ENCODE peak calls at places on chromosomes 11 and 22, in ten cellular contexts. Y, W, J, G, F, Z, D, M, R and C are unnamed samples.

GRCh38 chr11:59206635-59207034 is 6.1 kb downstream of the MPEG1 start:
- DNase-seq in Y (peak), W (no peak), J (no peak), G (no peak), F (peak), Z (peak), D (no peak), M (peak), R (peak), C (peak)

GRCh38 chr22:47802446-47802845 is 1040.0 kb downstream of the TBC1D22A start:
- DNase-seq in Y (no peak), W (no peak), J (no peak), G (no peak), F (no peak), Z (no peak), D (no peak), M (no peak), R (no peak), C (no peak)

GRCh38 chr11:20080032-20080685 is 80.1 kb downstream of the DBX1 start:
- DNase-seq in Y (no peak), W (peak), J (no peak), G (no peak), F (no peak), Z (no peak), D (no peak), M (no peak), R (no peak), C (no peak)

GRCh38 chr22:17903564-17904295 is 120.6 kb downstream of the MICAL3 start:
- DNase-seq in Y (peak), W (no peak), J (no peak), G (no peak), F (no peak), Z (no peak), D (no peak), M (no peak), R (no peak), C (peak)

GRCh38 chr22:17997456-17997855 is 26.9 kb downstream of the MICAL3 start:
- DNase-seq in Y (no peak), W (no peak), J (no peak), G (no peak), F (peak), Z (peak), D (no peak), M (no peak), R (no peak), C (no peak)

GRCh38 chr22:35444685-35445399 is 44.9 kb downstream of the MCM5 start:
- DNase-seq in Y (no peak), W (no peak), J (no peak), G (no peak), F (no peak), Z (no peak), D (no peak), M (no peak), R (no peak), C (no peak)

GRCh38 chr11:7501251-7501650 is 12.5 kb upstream of the PPFIBP2 start:
- DNase-seq in Y (no peak), W (no peak), J (no peak), G (no peak), F (no peak), Z (no peak), D (no peak), M (no peak), R (no peak), C (no peak)

GRCh38 chr11:75463106-75463774 is 30.2 kb upstream of the KLHL35 start:
- DNase-seq in Y (no peak), W (no peak), J (no peak), G (no peak), F (no peak), Z (no peak), D (no peak), M (no peak), R (no peak), C (no peak)

GRCh38 chr11:88552377-88553029 is 215.0 kb upstream of the CTSC start:
- DNase-seq in Y (peak), W (peak), J (peak), G (no peak), F (peak), Z (peak), D (peak), M (peak), R (peak), C (peak)

GRCh38 chr22:29720824-29721323 is 1.1 kb downstream of the CABP7 start:
- DNase-seq in Y (peak), W (no peak), J (no peak), G (no peak), F (no peak), Z (no peak), D (no peak), M (no peak), R (no peak), C (no peak)

GRCh38 chr11:35491231-35491871 is 34.1 kb downstream of the PAMR1 start:
- DNase-seq in Y (no peak), W (no peak), J (peak), G (peak), F (peak), Z (peak), D (no peak), M (no peak), R (no peak), C (no peak)

GRCh38 chr22:46072030-46072881 is 78.1 kb upstream of the PPARA start:
- DNase-seq in Y (no peak), W (peak), J (no peak), G (no peak), F (peak), Z (no peak), D (peak), M (peak), R (peak), C (peak)

GRCh38 chr11:32884770-32885384 is 7.7 kb upstream of the QSER1 start:
- DNase-seq in Y (no peak), W (no peak), J (no peak), G (no peak), F (no peak), Z (peak), D (no peak), M (no peak), R (no peak), C (no peak)

GRCh38 chr11:62545437-62546243 is 966 bp downstream of the AHNAK start:
- DNase-seq in Y (peak), W (peak), J (peak), G (peak), F (peak), Z (peak), D (no peak), M (peak), R (peak), C (no peak)

GRCh38 chr22:26401726-26402125 is 27.3 kb upstream of the ASPHD2 start:
- DNase-seq in Y (no peak), W (no peak), J (no peak), G (no peak), F (no peak), Z (no peak), D (no peak), M (peak), R (peak), C (no peak)

GRCh38 chr22:21865041-21865440 is 2.4 kb downstream of the MAPK1 start:
- DNase-seq in Y (peak), W (no peak), J (peak), G (peak), F (peak), Z (peak), D (no peak), M (no peak), R (peak), C (no peak)

GRCh38 chr11:119537641-119538253 is 114.8 kb upstream of the THY1 start:
- DNase-seq in Y (no peak), W (no peak), J (no peak), G (no peak), F (no peak), Z (no peak), D (no peak), M (no peak), R (no peak), C (no peak)

GRCh38 chr11:86277741-86278140 is 24.3 kb upstream of the HIKESHI start:
- DNase-seq in Y (no peak), W (no peak), J (no peak), G (no peak), F (no peak), Z (no peak), D (no peak), M (no peak), R (no peak), C (no peak)

GRCh38 chr11:10333490-10333889 is 28.6 kb downstream of the ADM start:
- DNase-seq in Y (no peak), W (no peak), J (no peak), G (no peak), F (no peak), Z (no peak), D (no peak), M (no peak), R (no peak), C (no peak)

GRCh38 chr22:23714596-23715588 is 24.1 kb downstream of the RGL4 start:
- DNase-seq in Y (no peak), W (no peak), J (no peak), G (no peak), F (no peak), Z (no peak), D (no peak), M (no peak), R (no peak), C (no peak)

GRCh38 chr22:19797086-19797485 is 36.5 kb downstream of the TBX1 start:
- DNase-seq in Y (no peak), W (no peak), J (no peak), G (no peak), F (no peak), Z (no peak), D (no peak), M (no peak), R (no peak), C (no peak)

GRCh38 chr22:22886546-22886945 is 1.1 kb upstream of the IGLL5 start:
- DNase-seq in Y (no peak), W (peak), J (no peak), G (no peak), F (no peak), Z (no peak), D (peak), M (peak), R (no peak), C (no peak)

GRCh38 chr22:32796865-32797573 is 4.5 kb upstream of the TIMP3 start:
- DNase-seq in Y (peak), W (peak), J (peak), G (peak), F (peak), Z (peak), D (peak), M (peak), R (peak), C (peak)

GRCh38 chr11:28736256-28736655 is 628.1 kb downstream of the METTL15 start:
- DNase-seq in Y (no peak), W (no peak), J (no peak), G (no peak), F (no peak), Z (no peak), D (no peak), M (no peak), R (no peak), C (no peak)

GRCh38 chr11:77473801-77474508 is at the start of gene PAK1:
- DNase-seq in Y (peak), W (peak), J (peak), G (peak), F (peak), Z (peak), D (peak), M (peak), R (peak), C (peak)
- TF ChIP-seq CTCF in Y (peak), W (peak), J (no peak), G (peak), F (peak), Z (peak), D (peak), M (peak), R (peak), C (no peak)

GRCh38 chr11:64314146-64314804 is 3.1 kb downstream of the TRMT112 start:
- DNase-seq in Y (peak), W (no peak), J (no peak), G (no peak), F (no peak), Z (no peak), D (no peak), M (no peak), R (no peak), C (no peak)
- TF ChIP-seq CTCF in Y (peak), W (no peak), J (peak), G (no peak), F (no peak), Z (peak), D (peak), M (no peak), R (peak), C (peak)

GRCh38 chr11:95231126-95231880 is at the start of gene SESN3:
- DNase-seq in Y (peak), W (peak), J (peak), G (peak), F (peak), Z (peak), D (peak), M (peak), R (peak), C (peak)
- TF ChIP-seq CTCF in Y (no peak), W (no peak), J (no peak), G (peak), F (peak), Z (peak), D (peak), M (no peak), R (no peak), C (no peak)

GRCh38 chr22:49633010-49633324 is 194.7 kb downstream of the BRD1 start:
- DNase-seq in Y (peak), W (no peak), J (no peak), G (no peak), F (no peak), Z (no peak), D (no peak), M (no peak), R (no peak), C (no peak)
- TF ChIP-seq CTCF in Y (no peak), W (no peak), J (no peak), G (no peak), F (no peak), Z (no peak), D (no peak), M (no peak), R (no peak), C (no peak)

DNA sequence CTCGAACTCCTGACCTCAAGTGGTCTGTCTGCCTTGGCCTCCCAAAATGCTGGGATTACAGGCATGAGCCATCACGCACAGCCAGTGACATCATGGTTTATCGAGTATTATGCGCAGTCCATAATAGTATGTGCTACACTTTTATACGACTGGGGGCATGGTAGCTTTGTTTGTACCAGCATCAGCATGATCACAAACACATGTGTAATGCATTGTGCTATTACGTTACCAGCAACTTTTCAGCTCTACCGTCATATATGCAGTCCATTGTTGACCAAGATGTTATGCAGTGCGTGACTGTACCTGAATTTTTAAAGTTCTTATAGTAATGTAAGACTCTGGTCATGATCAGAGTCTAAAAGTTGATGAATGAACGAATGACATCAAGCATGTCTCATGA is 67.9 kb downstream of the ZC3H12C start:
- DNase-seq in Y (no peak), W (no peak), J (no peak), G (no peak), F (no peak), Z (no peak), D (no peak), M (no peak), R (no peak), C (no peak)
- TF ChIP-seq CTCF in Y (no peak), W (no peak), J (no peak), G (no peak), F (no peak), Z (no peak), D (no peak), M (no peak), R (no peak), C (no peak)